ENCODE peak calls at places on chromosome 12, in six cellular contexts. One of them, this sample, is unnamed.

GRCh38 chr12:6868211-6869048 is 1.1 kb downstream of the TPI1 start:
- DNase-seq in left ventricle myocardium inferior: no peak
- DNase-seq in lung: no peak
- DNase-seq in GM12878: no peak
- DNase-seq in ovary: no peak
- DNase-seq in CD8-positive, alpha-beta memory T cell: no peak
- DNase-seq in this sample: no peak

GRCh38 chr12:104276192-104277131 is 27.1 kb upstream of the EID3 start:
- DNase-seq in ovary: no peak
- DNase-seq in CD8-positive, alpha-beta memory T cell: no peak
- DNase-seq in lung: peak
- DNase-seq in GM12878: no peak
- DNase-seq in left ventricle myocardium inferior: no peak
- DNase-seq in this sample: no peak

GRCh38 chr12:113058553-113058952 is 2.0 kb downstream of the DTX1 start:
- DNase-seq in CD8-positive, alpha-beta memory T cell: no peak
- DNase-seq in left ventricle myocardium inferior: no peak
- DNase-seq in GM12878: no peak
- DNase-seq in ovary: no peak
- DNase-seq in lung: no peak
- DNase-seq in this sample: no peak

GRCh38 chr12:18696971-18697602 is 40.7 kb downstream of the PLCZ1 start:
- DNase-seq in CD8-positive, alpha-beta memory T cell: no peak
- DNase-seq in ovary: no peak
- DNase-seq in left ventricle myocardium inferior: no peak
- DNase-seq in GM12878: no peak
- DNase-seq in lung: no peak
- DNase-seq in this sample: no peak

GRCh38 chr12:10967409-10967808 is 19.3 kb downstream of the TAS2R50 start:
- DNase-seq in lung: no peak
- DNase-seq in left ventricle myocardium inferior: no peak
- DNase-seq in ovary: no peak
- DNase-seq in CD8-positive, alpha-beta memory T cell: no peak
- DNase-seq in GM12878: no peak
- DNase-seq in this sample: peak

GRCh38 chr12:55982319-55982936 is 8.6 kb downstream of the RAB5B start:
- DNase-seq in GM12878: peak
- DNase-seq in CD8-positive, alpha-beta memory T cell: no peak
- DNase-seq in ovary: no peak
- DNase-seq in left ventricle myocardium inferior: no peak
- DNase-seq in lung: no peak
- DNase-seq in this sample: no peak

GRCh38 chr12:14408208-14408607 is 42.7 kb downstream of the ATF7IP start:
- DNase-seq in GM12878: no peak
- DNase-seq in left ventricle myocardium inferior: no peak
- DNase-seq in ovary: no peak
- DNase-seq in CD8-positive, alpha-beta memory T cell: no peak
- DNase-seq in lung: no peak
- DNase-seq in this sample: no peak

GRCh38 chr12:62834406-62834805 is 100.5 kb downstream of the PPM1H start:
- DNase-seq in GM12878: no peak
- DNase-seq in CD8-positive, alpha-beta memory T cell: no peak
- DNase-seq in lung: no peak
- DNase-seq in left ventricle myocardium inferior: peak
- DNase-seq in ovary: peak
- DNase-seq in this sample: no peak

GRCh38 chr12:50195832-50196231 is 28.7 kb upstream of the CERS5 start:
- DNase-seq in ovary: no peak
- DNase-seq in left ventricle myocardium inferior: no peak
- DNase-seq in lung: no peak
- DNase-seq in GM12878: no peak
- DNase-seq in CD8-positive, alpha-beta memory T cell: no peak
- DNase-seq in this sample: peak

GRCh38 chr12:57159341-57159740 is 11.9 kb upstream of the LRP1-AS start:
- DNase-seq in CD8-positive, alpha-beta memory T cell: no peak
- DNase-seq in ovary: no peak
- DNase-seq in lung: no peak
- DNase-seq in left ventricle myocardium inferior: no peak
- DNase-seq in GM12878: no peak
- DNase-seq in this sample: no peak

GRCh38 chr12:31214626-31215520 is 111.1 kb downstream of the SINHCAF start:
- DNase-seq in GM12878: no peak
- DNase-seq in ovary: no peak
- DNase-seq in CD8-positive, alpha-beta memory T cell: no peak
- DNase-seq in lung: no peak
- DNase-seq in left ventricle myocardium inferior: no peak
- DNase-seq in this sample: no peak
- H3K4me3 ChIP-seq in GM12878: no peak
- H3K4me3 ChIP-seq in ovary: no peak
- H3K4me3 ChIP-seq in CD8-positive, alpha-beta memory T cell: no peak
- H3K4me3 ChIP-seq in lung: no peak
- H3K4me3 ChIP-seq in left ventricle myocardium inferior: no peak
- H3K4me3 ChIP-seq in this sample: no peak

GRCh38 chr12:76688001-76688400 is 75.9 kb upstream of the ZDHHC17 start:
- DNase-seq in GM12878: no peak
- DNase-seq in left ventricle myocardium inferior: no peak
- DNase-seq in lung: no peak
- DNase-seq in CD8-positive, alpha-beta memory T cell: no peak
- DNase-seq in ovary: no peak
- DNase-seq in this sample: no peak

GRCh38 chr12:76688627-76689026 is 75.3 kb upstream of the ZDHHC17 start:
- DNase-seq in CD8-positive, alpha-beta memory T cell: no peak
- DNase-seq in left ventricle myocardium inferior: no peak
- DNase-seq in ovary: no peak
- DNase-seq in GM12878: no peak
- DNase-seq in lung: no peak
- DNase-seq in this sample: no peak

GRCh38 chr12:76696186-76696585 is 67.7 kb upstream of the ZDHHC17 start:
- DNase-seq in ovary: no peak
- DNase-seq in left ventricle myocardium inferior: no peak
- DNase-seq in CD8-positive, alpha-beta memory T cell: no peak
- DNase-seq in GM12878: no peak
- DNase-seq in lung: no peak
- DNase-seq in this sample: no peak

GRCh38 chr12:76694369-76694768 is 69.5 kb upstream of the ZDHHC17 start:
- DNase-seq in lung: no peak
- DNase-seq in CD8-positive, alpha-beta memory T cell: no peak
- DNase-seq in left ventricle myocardium inferior: no peak
- DNase-seq in GM12878: no peak
- DNase-seq in ovary: no peak
- DNase-seq in this sample: no peak

DNA sequence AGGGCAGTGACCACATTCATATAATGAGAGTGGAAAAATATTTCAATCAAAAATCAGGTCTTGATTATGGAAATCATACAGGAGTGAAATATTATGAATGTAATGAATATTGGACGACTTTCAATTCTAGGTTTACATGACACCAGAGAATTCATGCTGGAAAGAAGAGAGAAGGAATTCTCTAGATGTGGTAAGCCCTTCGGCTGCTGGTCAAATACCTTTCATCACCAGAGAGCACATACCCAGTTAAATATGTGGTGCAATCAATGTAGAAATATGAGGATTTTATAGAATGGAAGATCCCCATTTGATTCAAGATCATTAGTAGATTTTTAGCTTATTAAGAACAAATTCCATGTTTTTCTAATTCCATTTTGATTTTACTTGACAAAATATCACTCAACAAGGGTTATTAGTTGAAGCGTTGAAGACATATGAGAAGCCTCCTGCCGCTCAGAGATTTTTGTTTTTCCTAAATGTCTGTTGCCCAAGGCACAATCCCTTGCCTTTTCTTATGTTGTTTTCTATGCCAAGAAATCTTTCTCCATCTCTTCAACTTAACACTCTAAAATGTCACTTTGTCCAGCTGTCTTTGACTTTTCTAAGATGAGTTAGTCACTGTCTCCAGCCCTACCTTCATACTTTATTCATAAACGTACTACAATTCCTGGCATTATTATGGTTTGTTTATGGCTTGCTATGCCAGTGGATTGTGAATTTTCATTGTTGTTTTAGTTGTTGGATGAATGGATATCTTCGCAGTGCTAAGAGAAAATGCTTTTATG is 72.8 kb upstream of the ZDHHC17 start:
- DNase-seq in left ventricle myocardium inferior: no peak
- DNase-seq in ovary: no peak
- DNase-seq in CD8-positive, alpha-beta memory T cell: no peak
- DNase-seq in lung: no peak
- DNase-seq in GM12878: no peak
- DNase-seq in this sample: no peak
- H3K4me3 ChIP-seq in left ventricle myocardium inferior: no peak
- H3K4me3 ChIP-seq in ovary: no peak
- H3K4me3 ChIP-seq in CD8-positive, alpha-beta memory T cell: no peak
- H3K4me3 ChIP-seq in lung: no peak
- H3K4me3 ChIP-seq in GM12878: no peak
- H3K4me3 ChIP-seq in this sample: no peak

GRCh38 chr12:100573499-100574261 is at the start of gene GAS2L3:
- DNase-seq in left ventricle myocardium inferior: peak
- DNase-seq in CD8-positive, alpha-beta memory T cell: peak
- DNase-seq in GM12878: no peak
- DNase-seq in ovary: peak
- DNase-seq in lung: peak
- DNase-seq in this sample: no peak
- H3K4me3 ChIP-seq in left ventricle myocardium inferior: peak
- H3K4me3 ChIP-seq in CD8-positive, alpha-beta memory T cell: peak
- H3K4me3 ChIP-seq in GM12878: peak
- H3K4me3 ChIP-seq in ovary: peak
- H3K4me3 ChIP-seq in lung: peak
- H3K4me3 ChIP-seq in this sample: peak

DNA sequence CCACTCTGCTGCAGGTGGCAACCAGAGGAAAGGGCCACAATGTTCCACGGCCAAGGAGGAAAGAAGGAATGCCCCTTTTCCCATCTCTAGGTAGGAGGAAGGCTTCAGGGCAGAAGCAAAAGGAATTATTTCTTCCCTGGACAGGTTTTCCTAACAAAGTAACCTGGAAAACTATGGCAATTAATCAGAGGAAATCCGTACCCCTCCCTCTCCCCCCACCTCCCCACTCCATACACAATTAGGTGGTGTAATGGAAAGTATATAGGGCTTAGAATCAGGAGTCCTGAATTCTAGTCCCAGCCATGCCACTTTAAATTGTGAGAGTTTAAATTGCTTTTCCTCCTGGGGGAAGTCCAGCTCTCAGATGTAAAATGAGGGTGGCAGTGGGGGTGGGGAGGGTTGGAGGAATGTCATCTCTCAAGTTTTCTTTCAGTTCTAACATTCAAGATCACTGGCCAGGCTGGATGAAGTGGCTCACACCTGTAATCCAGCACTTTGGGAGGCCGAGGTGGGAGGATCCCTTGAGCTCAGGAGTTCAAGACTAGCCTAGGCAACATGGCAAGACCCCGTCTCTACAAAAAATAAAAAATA is 1.7 kb downstream of the DHH start:
- DNase-seq in ovary: no peak
- DNase-seq in lung: no peak
- DNase-seq in left ventricle myocardium inferior: no peak
- DNase-seq in CD8-positive, alpha-beta memory T cell: no peak
- DNase-seq in GM12878: no peak
- DNase-seq in this sample: no peak
- H3K4me3 ChIP-seq in ovary: no peak
- H3K4me3 ChIP-seq in lung: no peak
- H3K4me3 ChIP-seq in left ventricle myocardium inferior: peak
- H3K4me3 ChIP-seq in CD8-positive, alpha-beta memory T cell: no peak
- H3K4me3 ChIP-seq in GM12878: no peak
- H3K4me3 ChIP-seq in this sample: no peak

DNA sequence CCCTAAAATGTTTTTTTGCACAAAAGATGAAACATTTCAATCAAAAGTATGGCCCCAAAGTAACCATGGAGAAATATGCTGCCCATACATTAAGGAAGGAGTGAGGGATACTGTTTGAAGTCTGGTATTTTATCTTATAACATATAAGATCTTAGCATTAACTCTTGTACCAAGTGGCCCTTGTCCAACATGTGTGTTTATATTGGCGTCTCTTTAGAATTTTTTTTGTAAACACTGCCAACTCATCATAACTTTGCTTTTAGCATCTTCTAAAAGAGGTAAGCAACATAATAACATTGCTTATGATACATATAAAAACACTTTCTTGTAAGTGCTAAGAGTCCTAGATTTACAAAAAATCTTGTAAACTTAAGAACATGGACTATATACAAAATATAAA is 419.7 kb downstream of the ADAMTS20 start:
- DNase-seq in GM12878: no peak
- DNase-seq in CD8-positive, alpha-beta memory T cell: no peak
- DNase-seq in lung: no peak
- DNase-seq in left ventricle myocardium inferior: no peak
- DNase-seq in ovary: no peak
- DNase-seq in this sample: no peak
- H3K4me3 ChIP-seq in GM12878: no peak
- H3K4me3 ChIP-seq in CD8-positive, alpha-beta memory T cell: no peak
- H3K4me3 ChIP-seq in lung: no peak
- H3K4me3 ChIP-seq in left ventricle myocardium inferior: no peak
- H3K4me3 ChIP-seq in ovary: no peak
- H3K4me3 ChIP-seq in this sample: no peak

DNA sequence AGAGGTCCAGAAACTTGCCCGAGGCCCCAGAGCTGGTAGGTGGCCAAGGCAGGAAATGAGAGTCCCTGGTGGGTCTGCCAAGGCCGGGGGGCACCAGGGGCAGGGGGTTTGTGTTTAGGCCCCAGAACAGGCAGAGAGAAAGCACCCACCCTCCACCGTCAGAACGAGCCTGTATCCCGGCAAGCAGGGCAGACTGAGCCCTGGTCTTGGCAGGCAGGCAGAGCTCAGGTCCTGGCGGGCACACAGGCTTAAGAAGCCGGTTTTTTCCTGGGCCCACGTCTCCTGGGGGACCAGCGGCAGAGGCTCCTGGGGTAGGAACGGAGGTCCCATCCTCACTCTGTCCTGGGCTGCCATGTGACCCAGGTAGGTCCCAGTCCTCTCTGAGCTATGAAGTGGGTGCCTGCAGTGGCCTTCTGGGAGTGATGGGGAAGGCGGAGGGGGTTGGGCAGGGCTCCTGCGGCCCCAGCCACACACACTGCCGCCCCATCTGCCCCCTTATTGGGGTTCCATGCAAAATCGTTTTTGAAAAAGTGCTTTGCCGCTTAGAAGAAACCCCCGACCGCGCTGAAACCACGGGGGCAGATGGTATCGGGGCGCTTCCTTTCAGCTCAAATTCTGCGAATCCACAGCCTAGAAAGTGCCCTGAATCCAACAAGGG is 24.2 kb downstream of the SH2B3 start:
- DNase-seq in left ventricle myocardium inferior: no peak
- DNase-seq in CD8-positive, alpha-beta memory T cell: peak
- DNase-seq in ovary: no peak
- DNase-seq in GM12878: no peak
- DNase-seq in lung: no peak
- DNase-seq in this sample: no peak
- H3K4me3 ChIP-seq in left ventricle myocardium inferior: peak
- H3K4me3 ChIP-seq in CD8-positive, alpha-beta memory T cell: peak
- H3K4me3 ChIP-seq in ovary: no peak
- H3K4me3 ChIP-seq in GM12878: peak
- H3K4me3 ChIP-seq in lung: no peak
- H3K4me3 ChIP-seq in this sample: no peak

GRCh38 chr12:54082402-54082892 is 28.8 kb downstream of the HOXC4 start:
- DNase-seq in lung: no peak
- DNase-seq in ovary: peak
- DNase-seq in GM12878: no peak
- DNase-seq in left ventricle myocardium inferior: no peak
- DNase-seq in CD8-positive, alpha-beta memory T cell: peak
- DNase-seq in this sample: no peak
- H3K4me3 ChIP-seq in lung: no peak
- H3K4me3 ChIP-seq in ovary: peak
- H3K4me3 ChIP-seq in GM12878: peak
- H3K4me3 ChIP-seq in left ventricle myocardium inferior: peak
- H3K4me3 ChIP-seq in CD8-positive, alpha-beta memory T cell: peak
- H3K4me3 ChIP-seq in this sample: no peak

This sample was measured in AG09309.